ENCODE peak calls at places on chromosomes 13 and 19, in four cellular contexts. Z is WTC11, E is left ventricle myocardium inferior, F is GM23338. R is an unnamed sample.
A peak's percentile ranks its signal among the peaks of the same experiment; 100 is the strongest.

GRCh38 chr13:43285891-43286602 is 262.7 kb downstream of the DNAJC15 start:
- DNase-seq in Z (no peak), E (no peak), F (no peak), R (no peak)

GRCh38 chr13:91142572-91142971 is 204.9 kb upstream of the MIR17HG start:
- DNase-seq in Z (no peak), E (no peak), F (no peak), R (no peak)

GRCh38 chr19:30095171-30095570 is 153.1 kb downstream of the URI1 start:
- DNase-seq in Z (no peak), E (no peak), F (no peak), R (no peak)

GRCh38 chr13:39536906-39537305 is 66.1 kb downstream of the LHFPL6 start:
- DNase-seq in Z (no peak), E (no peak), F (no peak), R (no peak)

GRCh38 chr19:17721821-17722220 is 2.5 kb downstream of the MAP1S start:
- DNase-seq in Z (no peak), E (peak; percentile 51), F (no peak), R (no peak)

GRCh38 chr13:91347996-91348905 is 764 bp downstream of the MIR17HG start:
- DNase-seq in Z (peak; percentile 19), E (peak; percentile 46), F (no peak), R (peak; percentile 54)

GRCh38 chr19:50418186-50419021 is at the start of gene SPIB:
- DNase-seq in Z (no peak), E (no peak), F (peak; percentile 40), R (no peak)

GRCh38 chr19:15421726-15422260 is 3.0 kb upstream of the AKAP8L start:
- DNase-seq in Z (no peak), E (peak; percentile 67), F (no peak), R (no peak)

GRCh38 chr13:103976371-103976770 is 910.2 kb upstream of the SLC10A2 start:
- DNase-seq in Z (no peak), E (no peak), F (no peak), R (no peak)

GRCh38 chr19:8147579-8147978 is 1.8 kb downstream of the FBN3 start:
- DNase-seq in Z (no peak), E (no peak), F (no peak), R (no peak)

GRCh38 chr19:47595937-47596336 is 13.0 kb upstream of the BICRA start:
- DNase-seq in Z (no peak), E (no peak), F (no peak), R (no peak)

GRCh38 chr13:110396913-110397379 is 89.9 kb downstream of the COL4A2 start:
- DNase-seq in Z (no peak), E (peak; percentile 87), F (no peak), R (no peak)

GRCh38 chr19:19997656-19998268 is 41.5 kb downstream of the ZNF682 start:
- DNase-seq in Z (peak; percentile 81), E (peak; percentile 22), F (peak; percentile 81), R (peak; percentile 24)

GRCh38 chr13:113080361-113080831 is 25.2 kb upstream of the F7 start:
- DNase-seq in Z (no peak), E (no peak), F (no peak), R (no peak)

GRCh38 chr19:12948597-12949362 is 3.1 kb downstream of the RAD23A start:
- DNase-seq in Z (no peak), E (no peak), F (no peak), R (no peak)

GRCh38 chr13:104011505-104012270 is 945.5 kb upstream of the SLC10A2 start:
- DNase-seq in Z (no peak), E (no peak), F (peak; percentile 13), R (no peak)

GRCh38 chr19:41695745-41696144 is 7.7 kb upstream of the CEACAM7 start:
- DNase-seq in Z (no peak), E (no peak), F (no peak), R (peak; percentile 6)

GRCh38 chr13:43289458-43290255 is 266.3 kb downstream of the DNAJC15 start:
- DNase-seq in Z (no peak), E (no peak), F (no peak), R (no peak)

GRCh38 chr13:48585456-48585840 is 52.6 kb upstream of the RCBTB2 start:
- DNase-seq in Z (no peak), E (no peak), F (peak; percentile 13), R (no peak)

GRCh38 chr13:112244495-112245177 is 131.5 kb upstream of the SPACA7 start:
- DNase-seq in Z (no peak), E (no peak), F (no peak), R (no peak)

GRCh38 chr13:113448885-113449692 is 4.2 kb downstream of the ADPRHL1 start:
- DNase-seq in Z (no peak), E (no peak), F (no peak), R (no peak)

GRCh38 chr13:36096411-36097184 is 34.6 kb downstream of the DCLK1 start:
- DNase-seq in Z (no peak), E (no peak), F (no peak), R (no peak)

GRCh38 chr13:112205990-112206389 is 139.0 kb downstream of the SOX1 start:
- DNase-seq in Z (no peak), E (no peak), F (no peak), R (no peak)

GRCh38 chr19:461664-462551 is 1.1 kb upstream of the SHC2 start:
- DNase-seq in Z (peak; percentile 69), E (peak; percentile 33), F (peak; percentile 77), R (no peak)

GRCh38 chr19:35773020-35773809 is 2.1 kb upstream of the ARHGAP33 start:
- DNase-seq in Z (no peak), E (no peak), F (no peak), R (no peak)

GRCh38 chr13:59946924-59947323 is 216.8 kb downstream of the DIAPH3 start:
- DNase-seq in Z (no peak), E (no peak), F (no peak), R (no peak)

GRCh38 chr19:44582581-44583265 is 30.6 kb upstream of the IGSF23 start:
- DNase-seq in Z (peak; percentile 86), E (no peak), F (peak; percentile 89), R (no peak)

GRCh38 chr13:74574964-74575728 is 440.9 kb upstream of the KLF12 start:
- DNase-seq in Z (no peak), E (no peak), F (peak; percentile 35), R (no peak)

GRCh38 chr19:1247747-1248453 is 483 bp upstream of the MIDN start:
- DNase-seq in Z (peak; percentile 71), E (peak; percentile 77), F (peak; percentile 83), R (peak; percentile 83)

GRCh38 chr19:24033962-24034342 is 53.0 kb upstream of the ZNF254 start:
- DNase-seq in Z (no peak), E (peak; percentile 30), F (peak; percentile 50), R (peak; percentile 25)

GRCh38 chr13:20186771-20187170 is 6.0 kb downstream of the GJB2 start:
- DNase-seq in Z (no peak), E (no peak), F (no peak), R (no peak)

DNA sequence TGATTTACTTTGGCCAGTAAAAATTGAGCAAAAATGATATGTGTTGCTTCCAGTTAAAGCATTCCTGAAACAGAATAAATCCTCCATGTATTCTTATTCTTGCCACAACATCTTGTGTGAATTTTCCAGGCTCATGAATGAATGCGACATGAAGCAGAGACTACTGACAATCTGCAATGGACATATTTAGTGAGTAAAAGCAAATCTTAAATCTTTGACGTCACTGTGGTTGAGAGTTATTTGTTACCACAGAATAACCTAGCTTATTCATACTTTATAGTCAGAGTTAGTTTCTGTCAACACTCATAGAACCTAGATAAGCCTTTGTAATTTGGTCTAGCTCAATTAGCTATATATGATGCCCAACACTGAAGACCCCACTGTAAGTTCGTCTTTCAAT is 1443.0 kb downstream of the PCDH9 start:
- DNase-seq in Z (no peak), E (no peak), F (no peak), R (no peak)
- TF ChIP-seq CTCF in Z (no peak), E (no peak), F (no peak), R (no peak)

GRCh38 chr19:31676271-31677004 is 327.2 kb upstream of the TSHZ3 start:
- DNase-seq in Z (peak; percentile 42), E (no peak), F (peak; percentile 71), R (no peak)
- TF ChIP-seq CTCF in Z (no peak), E (peak; percentile 56), F (peak; percentile 81), R (no peak)

GRCh38 chr19:46514589-46515289 is 19.1 kb upstream of the PNMA8B start:
- DNase-seq in Z (no peak), E (no peak), F (peak; percentile 58), R (no peak)

GRCh38 chr19:46515290-46515609 is 19.6 kb upstream of the PNMA8B start:
- DNase-seq in Z (no peak), E (no peak), F (no peak), R (no peak)

GRCh38 chr19:46517471-46517870 is 21.8 kb upstream of the PNMA8B start:
- DNase-seq in Z (no peak), E (no peak), F (no peak), R (no peak)

GRCh38 chr19:46513461-46514236 is 18.0 kb upstream of the PNMA8B start:
- DNase-seq in Z (peak; percentile 90), E (peak; percentile 78), F (peak; percentile 94), R (peak; percentile 58)

DNA sequence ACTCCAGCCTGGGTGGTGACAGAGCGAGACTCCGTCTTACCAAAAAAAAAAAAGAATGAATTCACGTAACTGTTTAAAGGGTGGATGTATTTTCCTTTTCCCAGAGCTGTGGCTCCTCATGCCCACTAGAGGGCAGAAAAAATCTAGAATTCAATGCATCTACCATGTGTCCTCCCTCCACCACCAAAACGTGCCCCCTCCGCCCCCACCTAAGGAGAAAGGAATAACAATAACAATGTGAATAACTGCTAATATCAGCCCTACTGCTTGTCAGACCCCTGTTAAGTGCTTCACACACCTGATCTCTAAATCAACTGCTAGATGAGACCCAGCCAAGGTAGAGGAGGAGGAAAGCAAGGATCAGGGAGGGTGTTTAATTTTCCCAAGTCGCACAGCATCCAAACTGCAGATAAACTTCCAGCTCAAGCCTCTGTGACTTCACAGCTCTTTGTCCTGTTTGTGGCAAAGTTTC is 20.2 kb upstream of the PNMA8B start:
- DNase-seq in Z (no peak), E (no peak), F (peak; percentile 80), R (no peak)
- TF ChIP-seq CTCF in Z (no peak), E (peak; percentile 71), F (peak; percentile 68), R (peak; percentile 22)

GRCh38 chr13:32259116-32259515 is 56.0 kb downstream of the ZAR1L start:
- DNase-seq in Z (no peak), E (no peak), F (peak; percentile 49), R (no peak)
- TF ChIP-seq CTCF in Z (no peak), E (peak; percentile 44), F (peak; percentile 22), R (no peak)

GRCh38 chr19:29084266-29084665 is 128.7 kb downstream of the UQCRFS1 start:
- DNase-seq in Z (peak; percentile 63), E (no peak), F (peak; percentile 66), R (no peak)
- TF ChIP-seq CTCF in Z (peak; percentile 31), E (peak; percentile 31), F (peak; percentile 52), R (no peak)